ENCODE peak calls at places on chromosomes 5 and 9, in five cellular contexts. U is fibroblast of mammary gland, E is IMR-90, N is adrenal gland, D is right atrium auricular region. T is an unnamed sample.

GRCh38 chr9:99577351-99577750 is 244.3 kb upstream of the NR4A3 start:
- DNase-seq in U (no peak), E (no peak), N (no peak), D (no peak), T (no peak)

GRCh38 chr9:89145086-89145485 is 33.5 kb downstream of the SHC3 start:
- DNase-seq in U (peak; percentile 30), E (peak; percentile 26), N (no peak), D (no peak), T (no peak)

GRCh38 chr5:9198399-9198798 is 347.5 kb downstream of the SEMA5A start:
- DNase-seq in U (peak; percentile 37), E (peak; percentile 59), N (no peak), D (no peak), T (no peak)

GRCh38 chr9:85108806-85109205 is 439.3 kb downstream of the NTRK2 start:
- DNase-seq in U (no peak), E (no peak), N (no peak), D (no peak), T (no peak)

GRCh38 chr9:88789785-88790184 is 201.5 kb upstream of the S1PR3 start:
- DNase-seq in U (peak; percentile 72), E (peak; percentile 13), N (no peak), D (no peak), T (no peak)

GRCh38 chr9:112348257-112348992 is 15.0 kb upstream of the PTBP3 start:
- DNase-seq in U (peak; percentile 82), E (peak; percentile 35), N (peak; percentile 90), D (peak; percentile 83), T (peak; percentile 80)

GRCh38 chr9:104107799-104108198 is 13.7 kb downstream of the SMC2 start:
- DNase-seq in U (no peak), E (no peak), N (no peak), D (no peak), T (no peak)

GRCh38 chr5:137201876-137202275 is 297.2 kb downstream of the SPOCK1 start:
- DNase-seq in U (peak; percentile 99), E (peak; percentile 59), N (no peak), D (peak; percentile 71), T (peak; percentile 33)

GRCh38 chr5:17378346-17378984 is 119.6 kb upstream of the TAF11L2 start:
- DNase-seq in U (peak; percentile 57), E (peak; percentile 86), N (no peak), D (no peak), T (no peak)

GRCh38 chr5:41240390-41240789 is 27.1 kb upstream of the C6 start:
- DNase-seq in U (no peak), E (no peak), N (no peak), D (no peak), T (no peak)

GRCh38 chr9:19782005-19782404 is 6.8 kb downstream of the SLC24A2 start:
- DNase-seq in U (peak; percentile 11), E (no peak), N (no peak), D (no peak), T (no peak)

GRCh38 chr9:70411141-70411929 is 3.1 kb downstream of the KLF9 start:
- DNase-seq in U (peak; percentile 93), E (peak; percentile 75), N (peak; percentile 66), D (peak; percentile 84), T (peak; percentile 60)

GRCh38 chr5:120388016-120388781 is 75.9 kb upstream of the PRR16 start:
- DNase-seq in U (peak; percentile 97), E (peak; percentile 95), N (no peak), D (no peak), T (no peak)

GRCh38 chr5:155631116-155631515 is 617.6 kb downstream of the KIF4B start:
- DNase-seq in U (peak; percentile 3), E (no peak), N (no peak), D (no peak), T (no peak)

GRCh38 chr5:147404706-147405105 is 105.2 kb downstream of the DPYSL3 start:
- DNase-seq in U (peak; percentile 31), E (no peak), N (no peak), D (no peak), T (no peak)

GRCh38 chr9:114209151-114209550 is 53.8 kb downstream of the COL27A1 start:
- DNase-seq in U (no peak), E (no peak), N (no peak), D (no peak), T (no peak)

GRCh38 chr5:107272954-107273353 is 397.8 kb downstream of the EFNA5 start:
- DNase-seq in U (peak; percentile 3), E (no peak), N (no peak), D (no peak), T (no peak)

GRCh38 chr5:65722575-65723424 is 795 bp downstream of the NLN start:
- DNase-seq in U (peak; percentile 83), E (peak; percentile 63), N (no peak), D (no peak), T (peak; percentile 18)

GRCh38 chr5:95761771-95762680 is 30.9 kb downstream of the RHOBTB3 start:
- DNase-seq in U (peak; percentile 25), E (peak; percentile 94), N (no peak), D (no peak), T (no peak)

GRCh38 chr5:169906745-169907649 is 73.3 kb downstream of the INSYN2B start:
- DNase-seq in U (no peak), E (peak; percentile 22), N (no peak), D (no peak), T (no peak)

GRCh38 chr5:142873831-142874230 is 103.7 kb downstream of the ARHGAP26 start:
- DNase-seq in U (no peak), E (no peak), N (no peak), D (no peak), T (no peak)

GRCh38 chr5:176996780-176997179 is 9.8 kb downstream of the UIMC1 start:
- DNase-seq in U (peak; percentile 11), E (no peak), N (no peak), D (no peak), T (no peak)

GRCh38 chr5:125584119-125584518 is 837.7 kb upstream of the ZNF608 start:
- DNase-seq in U (no peak), E (no peak), N (no peak), D (no peak), T (no peak)

GRCh38 chr5:125592856-125593255 is 830.4 kb upstream of the GRAMD2B start:
- DNase-seq in U (no peak), E (no peak), N (no peak), D (no peak), T (no peak)

GRCh38 chr5:125582358-125582757 is 835.9 kb upstream of the ZNF608 start:
- DNase-seq in U (peak; percentile 89), E (no peak), N (no peak), D (no peak), T (peak; percentile 18)

GRCh38 chr5:125583291-125583690 is 836.9 kb upstream of the ZNF608 start:
- DNase-seq in U (no peak), E (no peak), N (no peak), D (no peak), T (no peak)

GRCh38 chr5:125587631-125588030 is 835.6 kb upstream of the GRAMD2B start:
- DNase-seq in U (no peak), E (peak; percentile 42), N (no peak), D (no peak), T (no peak)
- H3K4me3 ChIP-seq in U (no peak overlapping the region), E (no peak overlapping the region), N (no peak overlapping the region), D (no peak overlapping the region), T (no peak overlapping the region)

GRCh38 chr5:132094393-132095076 is 20.9 kb downstream of the CSF2 start:
- DNase-seq in U (peak; percentile 97), E (peak; percentile 99), N (no peak), D (peak; percentile 49), T (no peak)
- H3K4me3 ChIP-seq in U (no peak overlapping the region), E (no peak overlapping the region), N (no peak overlapping the region), D (no peak overlapping the region), T (no peak overlapping the region)

DNA sequence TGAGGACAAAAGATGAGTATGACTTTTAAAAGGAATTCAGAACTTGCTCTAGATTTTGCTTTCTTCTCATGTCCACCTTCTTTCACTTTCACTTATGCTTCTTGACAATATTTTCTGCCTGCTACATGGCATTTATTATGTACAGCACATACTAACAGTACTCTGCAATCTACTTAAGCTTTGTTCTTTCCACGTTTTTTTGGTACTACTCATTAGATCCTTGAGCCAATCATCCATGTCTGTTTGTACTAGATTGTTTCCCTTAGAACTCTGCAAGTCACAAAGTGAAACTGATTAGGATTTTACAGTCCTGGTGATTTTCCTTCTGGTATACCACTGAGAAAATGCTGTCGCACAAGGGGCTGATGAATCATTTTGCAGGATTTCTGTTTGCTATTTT is 78.3 kb downstream of the PARP8 start:
- DNase-seq in U (peak; percentile 60), E (peak; percentile 74), N (no peak), D (no peak), T (no peak)
- H3K4me3 ChIP-seq in U (no peak overlapping the region), E (peak overlapping the region; percentile 53), N (peak overlapping the region; percentile 8), D (no peak overlapping the region), T (peak overlapping the region; percentile 4)

GRCh38 chr5:3592298-3592697 is 3.3 kb upstream of the IRX1 start:
- DNase-seq in U (no peak), E (no peak), N (no peak), D (no peak), T (no peak)

GRCh38 chr5:3596261-3596825 is 711 bp downstream of the IRX1 start:
- DNase-seq in U (peak; percentile 7), E (no peak), N (no peak), D (no peak), T (no peak)

GRCh38 chr5:3595102-3595961 is at the start of gene IRX1:
- DNase-seq in U (peak; percentile 40), E (no peak), N (no peak), D (no peak), T (no peak)

GRCh38 chr5:3593771-3594513 is 1.7 kb upstream of the IRX1 start:
- DNase-seq in U (peak; percentile 38), E (no peak), N (no peak), D (no peak), T (no peak)

DNA sequence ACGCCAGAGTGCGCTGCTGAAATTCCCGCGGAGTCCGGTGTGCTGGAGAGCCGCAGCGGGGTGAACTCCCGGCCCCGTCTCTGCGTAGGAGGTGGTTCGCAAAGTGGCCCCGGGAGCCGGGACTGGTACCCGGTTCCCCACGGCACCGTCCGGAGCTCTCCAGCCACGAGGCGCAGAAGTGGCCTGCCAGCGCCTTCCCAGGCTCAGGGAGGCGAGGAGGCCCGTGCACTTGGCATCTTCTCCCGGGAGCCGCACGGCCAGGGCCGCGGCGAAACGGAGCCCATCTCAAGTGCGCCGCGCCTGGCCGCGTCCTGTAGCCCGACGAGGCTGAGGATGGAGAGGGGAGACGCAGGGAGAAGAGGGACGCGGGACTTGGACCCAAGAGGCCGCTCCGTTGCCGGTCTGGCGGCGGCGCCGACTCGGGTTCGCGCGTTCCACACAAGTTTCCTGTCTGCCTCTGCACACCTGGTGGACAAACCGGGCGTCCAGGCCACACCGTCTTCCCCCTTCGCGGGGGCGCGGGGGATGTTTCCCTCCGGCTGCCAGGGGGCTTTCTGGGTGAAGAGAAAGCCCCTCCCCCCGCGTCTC is 1.0 kb upstream of the IRX1 start:
- DNase-seq in U (peak; percentile 14), E (no peak), N (no peak), D (no peak), T (no peak)
- H3K4me3 ChIP-seq in U (peak overlapping the region; percentile 6), E (no peak overlapping the region), N (no peak overlapping the region), D (peak overlapping the region; percentile 7), T (no peak overlapping the region)

GRCh38 chr9:128383007-128383753 is 12.0 kb downstream of the URM1 start:
- DNase-seq in U (no peak), E (no peak), N (no peak), D (no peak), T (no peak)
- H3K4me3 ChIP-seq in U (no peak overlapping the region), E (no peak overlapping the region), N (no peak overlapping the region), D (no peak overlapping the region), T (no peak overlapping the region)

GRCh38 chr9:27412963-27413362 is 111.1 kb upstream of the IFNK start:
- DNase-seq in U (no peak), E (no peak), N (no peak), D (no peak), T (no peak)
- H3K4me3 ChIP-seq in U (no peak overlapping the region), E (no peak overlapping the region), N (peak overlapping the region; percentile 0), D (no peak overlapping the region), T (peak overlapping the region; percentile 26)

T was measured in uterus.